ENCODE peak calls at places on chromosomes 12 and 14, in five cellular contexts. W is A549, U is thyroid gland, R is stomach, Y is gastrocnemius medialis. X is an unnamed sample.
A peak's percentile ranks its signal among the peaks of the same experiment; 100 is the strongest.

GRCh38 chr12:120820885-120821510 is 83.2 kb downstream of the SPPL3 start:
- DNase-seq in U (no peak), W (no peak), Y (no peak), R (no peak), X (no peak)

GRCh38 chr14:31170411-31170810 is 37.2 kb downstream of the HECTD1 start:
- DNase-seq in R (no peak), Y (no peak), W (no peak), U (no peak), X (no peak)

GRCh38 chr12:11765817-11766794 is 116.6 kb downstream of the ETV6 start:
- DNase-seq in R (no peak), Y (no peak), W (no peak), U (no peak), X (no peak)

GRCh38 chr12:100755186-100755585 is 39.4 kb upstream of the ANO4 start:
- DNase-seq in U (no peak), W (no peak), Y (no peak), R (no peak), X (no peak)

GRCh38 chr12:57514720-57515467 is 5.4 kb downstream of the DDIT3 start:
- DNase-seq in Y (no peak), R (no peak), W (no peak), U (no peak), X (no peak)

GRCh38 chr14:59217011-59217410 is 28.5 kb downstream of the DAAM1 start:
- DNase-seq in U (peak; percentile 53), R (no peak), Y (no peak), W (no peak), X (no peak)

GRCh38 chr12:113161415-113162016 is 12.0 kb downstream of the CFAP73 start:
- DNase-seq in R (no peak), Y (no peak), W (peak; percentile 85), U (no peak), X (no peak)

GRCh38 chr12:52244615-52244994 is 11.6 kb downstream of the KRT7 start:
- DNase-seq in Y (no peak), W (peak; percentile 62), U (no peak), R (no peak), X (no peak)

GRCh38 chr12:100733817-100734593 is 60.6 kb upstream of the ANO4 start:
- DNase-seq in U (no peak), Y (no peak), W (peak; percentile 60), R (no peak), X (no peak)

GRCh38 chr14:26841920-26842741 is 244.3 kb upstream of the NOVA1 start:
- DNase-seq in W (peak; percentile 96), U (peak; percentile 72), Y (peak; percentile 67), R (peak; percentile 26), X (no peak)

GRCh38 chr14:75430106-75430505 is 2.3 kb downstream of the JDP2 start:
- DNase-seq in W (no peak), U (no peak), R (no peak), Y (peak; percentile 72), X (no peak)

GRCh38 chr12:71432936-71433335 is 6.7 kb upstream of the LGR5 start:
- DNase-seq in W (no peak), R (no peak), Y (no peak), U (no peak), X (no peak)

GRCh38 chr12:79375050-79375449 is 315.7 kb downstream of the PAWR start:
- DNase-seq in Y (no peak), R (no peak), U (no peak), W (no peak), X (no peak)

GRCh38 chr12:119302334-119303132 is 32.0 kb upstream of the CCDC60 start:
- DNase-seq in W (no peak), U (no peak), R (no peak), Y (no peak), X (no peak)

GRCh38 chr12:132777614-132778013 is 16.0 kb upstream of the ANKLE2 start:
- DNase-seq in U (no peak), W (no peak), Y (no peak), R (no peak), X (no peak)

GRCh38 chr14:32932921-32933622 is 5.6 kb upstream of the NPAS3 start:
- DNase-seq in U (peak; percentile 38), Y (no peak), W (no peak), R (no peak), X (no peak)

GRCh38 chr12:131536337-131536736 is 174.6 kb upstream of the SFSWAP start:
- DNase-seq in U (no peak), Y (peak; percentile 58), W (no peak), R (no peak), X (no peak)

GRCh38 chr14:93953263-93953662 is 23.1 kb downstream of the ASB2 start:
- DNase-seq in U (no peak), W (no peak), Y (no peak), R (no peak), X (no peak)

GRCh38 chr14:86774916-86775315 is 1218.1 kb downstream of the GALC start:
- DNase-seq in U (no peak), R (no peak), Y (no peak), W (no peak), X (no peak)

GRCh38 chr12:89680409-89680808 is 28.2 kb downstream of the ATP2B1 start:
- DNase-seq in W (no peak), U (no peak), R (no peak), Y (no peak), X (no peak)

DNA sequence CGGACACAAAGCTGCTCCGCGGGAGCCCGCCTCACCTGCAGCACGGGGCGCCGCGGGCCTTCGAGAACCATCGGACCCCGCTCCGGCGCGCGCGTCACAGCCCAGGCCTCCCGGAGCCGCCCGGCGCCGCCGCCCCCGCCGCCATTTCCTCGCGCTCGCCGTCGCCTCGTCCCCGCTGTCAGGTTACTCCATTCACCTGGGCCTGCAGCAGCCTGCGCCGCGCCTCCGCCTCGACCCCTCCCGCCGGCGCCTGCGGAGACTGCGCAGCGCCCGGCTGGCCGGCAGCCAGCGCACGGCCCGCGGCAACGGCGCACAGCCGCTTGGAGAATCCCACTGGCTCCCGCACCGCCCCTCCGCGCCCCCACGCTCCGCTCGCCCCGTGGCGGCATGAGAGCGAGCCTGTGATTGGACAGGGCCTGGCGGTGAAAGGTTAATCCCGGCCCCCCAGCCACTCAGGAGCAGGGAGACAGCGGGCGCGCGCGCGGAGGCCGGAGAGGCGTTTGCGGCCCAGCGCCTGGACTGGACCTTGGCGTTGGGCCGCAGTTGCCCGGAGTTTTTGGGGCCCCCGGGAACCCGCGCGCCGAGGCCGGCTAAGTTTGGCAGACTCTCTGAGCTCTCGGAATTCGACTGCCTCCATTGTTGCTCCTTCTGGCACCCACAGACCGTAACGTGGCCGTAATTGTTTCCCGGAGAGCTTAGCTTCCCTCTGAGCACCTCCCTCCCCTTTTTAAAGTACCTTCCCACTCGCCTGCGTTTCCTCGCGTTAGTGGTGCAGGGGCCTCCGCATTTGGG is at the start of gene DICER1:
- DNase-seq in W (peak; percentile 95), R (peak; percentile 99), Y (peak; percentile 96), U (peak; percentile 98), X (peak; percentile 99)
- TF ChIP-seq POLR2A in W (peak; percentile 48), R (no peak), Y (peak; percentile 75), U (peak; percentile 86), X (peak; percentile 32)

GRCh38 chr12:125530876-125531275 is 465.6 kb downstream of the AACS start:
- DNase-seq in R (no peak), U (no peak), W (no peak), Y (no peak), X (no peak)
- H3K4me3 ChIP-seq in R (no peak overlapping the region), U (no peak overlapping the region), W (no peak overlapping the region), Y (no peak overlapping the region), X (no peak overlapping the region)

GRCh38 chr14:54105898-54106297 is 149.3 kb upstream of the BMP4 start:
- DNase-seq in U (peak; percentile 83), R (peak; percentile 58), Y (no peak), W (no peak), X (no peak)
- H3K4me1 ChIP-seq in U (peaks cover 44% of the 10 kb centered on the region), R (no peaks in the 10 kb centered on the region), Y (no peaks in the 10 kb centered on the region), W (peaks cover 22% of the 10 kb centered on the region), X (no peaks in the 10 kb centered on the region)

GRCh38 chr14:99793213-99794155 is at the start of gene EML1:
- DNase-seq in Y (peak; percentile 72), W (peak; percentile 80), R (peak; percentile 83), U (peak; percentile 86), X (no peak)
- TF ChIP-seq POLR2A in Y (no peak), W (peak; percentile 58), R (no peak), U (peak; percentile 81), X (no peak)

GRCh38 chr12:49335118-49335954 is 1.7 kb downstream of the C1QL4 start:
- DNase-seq in R (no peak), U (no peak), W (no peak), Y (no peak), X (peak; percentile 81)

GRCh38 chr12:49334681-49335080 is 2.3 kb downstream of the C1QL4 start:
- DNase-seq in U (no peak), Y (no peak), R (peak; percentile 10), W (no peak), X (peak; percentile 75)

GRCh38 chr12:49336645-49337584 is at the start of gene C1QL4:
- DNase-seq in U (peak; percentile 84), W (peak; percentile 75), R (peak; percentile 85), Y (peak; percentile 55), X (peak; percentile 93)

GRCh38 chr12:49334226-49334625 is 2.8 kb downstream of the C1QL4 start:
- DNase-seq in U (no peak), Y (no peak), W (no peak), R (peak; percentile 4), X (no peak)

GRCh38 chr12:49335955-49336644 is 888 bp downstream of the C1QL4 start:
- DNase-seq in U (no peak), R (no peak), Y (no peak), W (no peak), X (no peak)
- H3K4me3 ChIP-seq in U (no peak overlapping the region), R (peak overlapping the region; percentile 39), Y (no peak overlapping the region), W (peak overlapping the region; percentile 64), X (peak overlapping the region; percentile 40)

GRCh38 chr12:108826807-108827721 is 30.3 kb downstream of the SSH1 start:
- DNase-seq in Y (no peak), W (no peak), R (no peak), U (no peak), X (no peak)

GRCh38 chr12:108825205-108825950 is 32.0 kb downstream of the SSH1 start:
- DNase-seq in W (no peak), Y (no peak), R (no peak), U (no peak), X (no peak)

GRCh38 chr12:108828774-108829173 is 28.6 kb downstream of the SSH1 start:
- DNase-seq in W (no peak), U (no peak), Y (peak; percentile 59), R (no peak), X (no peak)

GRCh38 chr12:108826115-108826806 is 31.1 kb downstream of the SSH1 start:
- DNase-seq in W (no peak), Y (peak; percentile 73), U (peak; percentile 45), R (no peak), X (no peak)

DNA sequence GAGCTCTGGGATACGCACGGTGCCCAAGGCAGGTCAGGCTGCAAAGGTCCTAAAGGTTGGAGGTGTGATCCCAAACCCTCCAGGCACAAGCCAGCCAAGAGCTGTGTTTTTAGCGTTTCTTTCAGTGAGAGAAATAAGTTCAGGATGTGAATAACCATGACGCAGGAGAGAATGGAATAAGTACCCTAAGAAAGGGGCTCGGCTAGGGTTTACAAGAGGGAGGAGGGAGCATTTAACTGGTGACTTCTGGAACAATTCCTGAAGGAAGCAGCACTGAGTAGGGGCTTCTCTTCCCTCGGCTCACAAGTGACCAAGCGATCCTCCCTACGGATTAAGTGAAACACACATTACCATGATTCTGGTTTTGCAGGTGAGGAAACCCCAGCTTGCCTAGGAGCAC is 29.4 kb downstream of the SSH1 start:
- DNase-seq in U (no peak), Y (no peak), W (no peak), R (no peak), X (no peak)
- H3K4me1 ChIP-seq in U (peaks cover 74% of the 10 kb centered on the region), Y (peaks cover 65% of the 10 kb centered on the region), W (peaks cover 56% of the 10 kb centered on the region), R (peaks cover 75% of the 10 kb centered on the region), X (peaks cover 80% of the 10 kb centered on the region)

X was measured in esophagus muscularis mucosa.